ENCODE peak calls at places on chromosome 1, in five cellular contexts. A, D, L, E and I are unnamed samples. For H3K9me3, the result is how much of the 10 kb centered on the place peaks cover.

GRCh38 chr1:184890539-184890973 is 83.8 kb downstream of the NIBAN1 start:
- DNase-seq in A (peak), D (no peak), L (peak), E (no peak), I (no peak)

GRCh38 chr1:225998560-225999226 is 450 bp downstream of the SDE2 start:
- DNase-seq in A (no peak), D (no peak), L (no peak), E (no peak), I (no peak)

GRCh38 chr1:108512239-108513071 is 47.4 kb upstream of the EEIG2 start:
- DNase-seq in A (no peak), D (no peak), L (no peak), E (no peak), I (peak)

GRCh38 chr1:27569506-27570382 is 34.2 kb downstream of the AHDC1 start:
- DNase-seq in A (no peak), D (no peak), L (no peak), E (no peak), I (no peak)

GRCh38 chr1:26277261-26277661 is 2.6 kb upstream of the SH3BGRL3 start:
- DNase-seq in A (no peak), D (no peak), L (no peak), E (no peak), I (no peak)

GRCh38 chr1:201320168-201320842 is 37.0 kb downstream of the PKP1 start:
- DNase-seq in A (no peak), D (peak), L (no peak), E (no peak), I (no peak)

GRCh38 chr1:93839307-93839706 is 39.7 kb downstream of the DNTTIP2 start:
- DNase-seq in A (no peak), D (no peak), L (no peak), E (no peak), I (no peak)

GRCh38 chr1:24914226-24915069 is 15.6 kb downstream of the RUNX3 start:
- DNase-seq in A (no peak), D (peak), L (no peak), E (no peak), I (no peak)

GRCh38 chr1:59990470-59990869 is 63.9 kb upstream of the CYP2J2 start:
- DNase-seq in A (no peak), D (no peak), L (no peak), E (no peak), I (no peak)

GRCh38 chr1:225880210-225880584 is 2.0 kb downstream of the TMEM63A start:
- DNase-seq in A (no peak), D (peak), L (no peak), E (peak), I (no peak)

GRCh38 chr1:96710708-96711477 is 10.7 kb upstream of the PTBP2 start:
- DNase-seq in A (no peak), D (no peak), L (no peak), E (no peak), I (no peak)

GRCh38 chr1:94236021-94236491 is 1.3 kb downstream of the ARHGAP29 start:
- DNase-seq in A (no peak), D (no peak), L (no peak), E (no peak), I (no peak)

GRCh38 chr1:46642091-46642680 is 25.6 kb upstream of the MOB3C start:
- DNase-seq in A (no peak), D (no peak), L (no peak), E (no peak), I (no peak)

GRCh38 chr1:8938232-8939117 is 7.2 kb upstream of the CA6 start:
- DNase-seq in A (no peak), D (no peak), L (no peak), E (peak), I (peak)

GRCh38 chr1:197771388-197771787 is 3.9 kb downstream of the DENND1B start:
- DNase-seq in A (no peak), D (no peak), L (no peak), E (no peak), I (no peak)

GRCh38 chr1:175072131-175072941 is 4.7 kb downstream of the TNN start:
- DNase-seq in A (no peak), D (no peak), L (peak), E (peak), I (no peak)

GRCh38 chr1:154386643-154387352 is 18.3 kb upstream of the IL6R start:
- DNase-seq in A (peak), D (peak), L (no peak), E (no peak), I (peak)

GRCh38 chr1:228346731-228347130 is 59.9 kb downstream of the TRIM11 start:
- DNase-seq in A (no peak), D (no peak), L (no peak), E (no peak), I (no peak)

GRCh38 chr1:206933333-206933945 is 11.7 kb upstream of the FCMR start:
- DNase-seq in A (peak), D (peak), L (peak), E (peak), I (peak)

GRCh38 chr1:184562801-184563200 is 176.0 kb downstream of the C1orf21 start:
- DNase-seq in A (no peak), D (no peak), L (no peak), E (no peak), I (no peak)

GRCh38 chr1:236809133-236809532 is 14.0 kb downstream of the MTR start:
- DNase-seq in A (no peak), D (no peak), L (no peak), E (no peak), I (no peak)

GRCh38 chr1:119510046-119510445 is 3.0 kb downstream of the HSD3B1 start:
- DNase-seq in A (no peak), D (no peak), L (no peak), E (peak), I (no peak)

GRCh38 chr1:206111528-206111927 is 5.7 kb downstream of the AVPR1B start:
- DNase-seq in A (no peak), D (no peak), L (no peak), E (no peak), I (no peak)

GRCh38 chr1:1088801-1089680 is 14.9 kb upstream of the RNF223 start:
- DNase-seq in A (no peak), D (peak), L (no peak), E (no peak), I (no peak)

GRCh38 chr1:226706664-226707063 is 32.4 kb downstream of the ITPKB start:
- DNase-seq in A (no peak), D (no peak), L (no peak), E (no peak), I (no peak)

GRCh38 chr1:71650126-71650525 is 569.3 kb upstream of the ZRANB2 start:
- DNase-seq in A (no peak), D (no peak), L (no peak), E (no peak), I (no peak)

GRCh38 chr1:25170439-25170838 is 61.9 kb downstream of the SYF2 start:
- DNase-seq in A (no peak), D (no peak), L (no peak), E (no peak), I (no peak)

GRCh38 chr1:168179411-168180147 is 817 bp downstream of the TIPRL start:
- DNase-seq in A (no peak), D (no peak), L (peak), E (peak), I (peak)

GRCh38 chr1:152247316-152247715 is 23.3 kb upstream of the HRNR start:
- DNase-seq in A (no peak), D (no peak), L (no peak), E (no peak), I (no peak)

GRCh38 chr1:152251391-152251790 is 27.4 kb upstream of the HRNR start:
- DNase-seq in A (no peak), D (no peak), L (no peak), E (no peak), I (no peak)

GRCh38 chr1:152252157-152252556 is 28.2 kb upstream of the HRNR start:
- DNase-seq in A (no peak), D (no peak), L (no peak), E (no peak), I (no peak)
- H3K9me3 ChIP-seq in A (under half), D (under half), L (under half), E (under half), I (under half)

DNA sequence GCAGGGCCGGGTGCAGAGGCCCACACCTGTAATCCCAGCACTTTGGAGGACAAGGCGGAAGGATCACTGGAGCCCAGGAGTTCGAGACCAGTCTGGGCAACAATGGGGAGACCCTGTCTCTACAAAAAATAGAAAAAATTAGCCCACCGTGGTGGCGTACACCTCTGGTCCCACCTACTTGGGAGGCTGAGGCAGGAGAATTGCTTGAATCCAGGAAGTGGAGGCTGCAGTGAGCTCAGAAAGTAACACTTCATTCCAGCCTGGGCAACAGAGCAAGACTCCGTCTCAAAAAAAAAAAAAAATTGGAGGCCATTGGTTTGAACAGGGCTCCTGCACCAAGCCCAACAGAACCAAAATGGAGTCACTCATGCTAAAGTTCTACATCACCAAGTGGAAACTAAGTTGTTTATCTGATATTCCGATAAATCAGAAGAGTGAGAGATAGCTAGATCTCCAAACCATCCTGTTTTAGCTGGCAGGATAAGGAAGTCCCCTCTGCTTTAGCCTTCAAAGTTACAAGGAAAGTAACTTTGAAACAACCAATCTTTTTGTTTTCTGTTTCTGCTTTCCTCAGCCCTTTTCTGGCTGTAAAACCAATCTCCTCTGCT is 766 bp upstream of the LSM10 start:
- DNase-seq in A (no peak), D (no peak), L (no peak), E (no peak), I (no peak)
- H3K27ac ChIP-seq in A (peak), D (peak), L (peak), E (no peak), I (peak)

DNA sequence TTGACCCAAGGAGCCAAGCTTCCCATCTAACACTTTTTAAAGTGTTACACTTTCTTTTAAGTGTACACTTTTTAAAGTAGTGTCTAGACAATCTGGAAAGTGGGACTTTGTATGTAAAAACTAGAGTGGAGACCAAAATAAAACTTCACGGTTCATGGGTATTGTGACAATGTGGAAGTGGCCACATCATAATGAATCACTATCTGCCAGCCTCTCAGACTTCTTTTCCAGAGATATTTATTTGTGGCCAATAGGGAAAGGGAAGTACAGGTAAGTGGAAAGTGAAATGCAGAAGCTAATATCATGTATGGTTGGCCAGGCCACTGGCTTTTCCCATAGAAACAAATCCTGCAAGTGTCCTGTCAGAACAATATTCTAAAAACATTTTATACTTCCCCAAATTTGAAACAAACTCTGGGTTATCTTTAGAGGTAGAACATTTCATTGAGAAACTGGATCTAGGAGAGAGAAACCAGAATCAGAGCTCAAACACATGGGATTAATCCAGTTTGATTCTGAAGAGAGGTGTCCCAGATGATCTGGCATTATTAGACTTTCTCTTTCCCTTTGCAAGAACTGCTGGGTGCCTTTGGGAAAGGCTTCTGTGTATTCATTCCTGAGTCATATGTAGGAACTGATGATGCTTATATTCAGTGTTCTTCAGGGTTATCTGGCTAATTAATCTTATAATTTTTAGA is 2.0 kb downstream of the TNFSF18 start:
- DNase-seq in A (no peak), D (no peak), L (no peak), E (no peak), I (no peak)
- H3K9me3 ChIP-seq in A (under half), D (under half), L (under half), E (under half), I (under half)

DNA sequence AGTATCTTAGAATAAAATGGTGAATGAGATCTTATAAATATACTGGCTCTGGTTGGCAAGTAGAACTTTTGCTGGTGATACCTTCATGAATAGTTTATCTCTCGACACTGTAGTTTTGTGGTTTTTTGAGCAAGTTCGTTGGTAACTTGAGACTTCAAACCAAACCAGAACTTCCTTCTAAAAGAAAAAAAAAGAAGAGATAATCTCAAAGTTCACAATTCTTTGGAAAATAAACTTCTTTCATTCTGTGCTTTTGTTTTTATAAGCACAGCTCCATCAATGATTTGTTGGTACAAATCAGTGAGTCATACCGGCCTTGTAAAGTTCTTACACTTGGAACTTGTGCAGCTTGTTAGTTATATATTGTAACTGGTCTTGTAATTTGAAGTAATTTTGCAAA is 2.3 kb downstream of the HIPK1 start:
- DNase-seq in A (no peak), D (no peak), L (no peak), E (no peak), I (no peak)
- H3K27ac ChIP-seq in A (peak), D (no peak), L (peak), E (peak), I (peak)

GRCh38 chr1:152227310-152227928 is 3.4 kb upstream of the HRNR start:
- DNase-seq in A (no peak), D (no peak), L (no peak), E (no peak), I (no peak)

GRCh38 chr1:152224093-152224492 is at the start of gene HRNR:
- DNase-seq in A (no peak), D (no peak), L (no peak), E (no peak), I (no peak)

GRCh38 chr1:152220166-152221163 is 3.5 kb downstream of the HRNR start:
- DNase-seq in A (no peak), D (peak), L (no peak), E (no peak), I (no peak)

GRCh38 chr1:152228831-152229230 is 4.8 kb upstream of the HRNR start:
- DNase-seq in A (no peak), D (no peak), L (no peak), E (no peak), I (no peak)

DNA sequence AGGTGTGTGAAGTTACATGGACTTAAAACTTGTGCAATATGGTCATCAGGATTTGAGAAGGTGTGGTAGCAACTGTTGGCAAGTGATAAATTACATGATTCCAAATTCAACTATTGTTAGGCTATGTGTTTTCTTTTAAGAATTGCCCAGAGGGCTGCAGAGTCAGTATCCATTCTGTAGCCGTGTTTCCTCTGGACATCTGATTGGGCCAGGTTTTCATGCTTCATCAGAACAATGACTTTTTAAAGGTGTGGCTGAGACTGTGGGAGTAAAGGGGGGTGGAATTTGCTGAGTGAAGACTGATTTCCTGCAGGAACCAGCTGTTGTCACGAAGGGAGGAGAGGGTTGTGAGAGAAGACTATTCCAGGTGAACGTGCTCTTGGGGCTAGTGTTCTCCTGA is 1.7 kb upstream of the HRNR start:
- DNase-seq in A (no peak), D (no peak), L (no peak), E (no peak), I (no peak)
- H3K9me3 ChIP-seq in A (under half), D (under half), L (under half), E (under half), I (under half)

GRCh38 chr1:36118805-36119204 is 6.2 kb downstream of the COL8A2 start:
- DNase-seq in A (no peak), D (no peak), L (no peak), E (no peak), I (no peak)
- H3K27ac ChIP-seq in A (no peak), D (peak), L (no peak), E (no peak), I (no peak)

DNA sequence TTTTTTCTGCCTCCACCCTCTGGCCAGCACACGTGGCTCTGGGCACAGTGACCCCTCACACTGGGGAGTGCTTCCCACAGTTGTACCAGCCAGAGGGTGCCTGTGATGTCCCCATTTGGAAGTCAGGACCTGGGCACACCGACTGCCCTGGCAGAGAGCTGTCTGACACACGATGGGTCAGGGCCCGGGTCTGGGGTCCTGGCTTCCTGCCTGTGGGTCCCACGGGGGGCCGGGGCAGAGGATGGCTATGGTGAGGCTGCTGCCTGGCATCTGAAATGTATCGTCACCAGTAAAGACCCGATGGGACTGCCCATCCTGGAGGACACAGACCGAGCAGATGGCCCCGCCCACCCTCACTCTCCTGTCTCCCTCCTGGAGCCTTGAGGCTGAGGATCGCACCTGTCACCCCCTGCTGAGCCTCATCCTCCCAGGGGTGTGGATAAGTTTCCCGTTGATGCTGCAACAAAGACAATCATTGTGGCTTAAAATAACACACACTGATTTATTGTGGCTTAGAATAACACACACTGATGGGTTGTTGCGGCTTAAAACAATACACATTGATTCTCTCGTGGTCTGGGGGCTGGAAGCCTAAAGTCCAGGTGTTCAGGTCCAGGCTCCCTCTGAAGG is 88.8 kb upstream of the TTC34 start:
- DNase-seq in A (no peak), D (no peak), L (no peak), E (no peak), I (no peak)
- H3K9me3 ChIP-seq in A (under half), D (under half), L (under half), E (under half), I (under half)

GRCh38 chr1:49351744-49352143 is 575.1 kb upstream of the BEND5 start:
- DNase-seq in A (no peak), D (no peak), L (no peak), E (no peak), I (no peak)

GRCh38 chr1:49346767-49347349 is 570.2 kb upstream of the BEND5 start:
- DNase-seq in A (no peak), D (no peak), L (no peak), E (no peak), I (no peak)
- H3K27ac ChIP-seq in A (no peak), D (no peak), L (no peak), E (no peak), I (no peak)

GRCh38 chr1:43861985-43862735 is 71.4 kb upstream of the ARTN start:
- DNase-seq in A (no peak), D (no peak), L (no peak), E (no peak), I (no peak)
- H3K9me3 ChIP-seq in A (under half), D (under half), L (under half), E (under half), I (under half)